ENCODE peak calls at places on chromosomes 6 and 20, in six cellular contexts. Y, E, B, S, K and X are unnamed samples.
A peak's percentile ranks its signal among the peaks of the same experiment; 100 is the strongest.

GRCh38 chr6:4253604-4254211 is 118.3 kb upstream of the ECI2 start:
- DNase-seq in Y (peak; percentile 18), E (no peak), B (no peak), S (peak; percentile 86), K (no peak), X (no peak)

GRCh38 chr6:27476090-27476489 is 3.2 kb upstream of the ZNF184 start:
- DNase-seq in Y (no peak), E (no peak), B (no peak), S (no peak), K (no peak), X (no peak)

GRCh38 chr6:17032595-17033591 is 69.0 kb upstream of the STMND1 start:
- DNase-seq in Y (no peak), E (no peak), B (peak; percentile 36), S (peak; percentile 96), K (no peak), X (no peak)

GRCh38 chr6:106974999-106975698 is 620 bp upstream of the CD24 start:
- DNase-seq in Y (peak; percentile 31), E (no peak), B (peak; percentile 29), S (peak; percentile 7), K (no peak), X (no peak)

GRCh38 chr6:11918739-11919605 is 93.1 kb upstream of the HIVEP1 start:
- DNase-seq in Y (no peak), E (no peak), B (no peak), S (no peak), K (no peak), X (no peak)

GRCh38 chr6:7604003-7604402 is 14.0 kb downstream of the SNRNP48 start:
- DNase-seq in Y (peak; percentile 37), E (no peak), B (peak; percentile 53), S (no peak), K (no peak), X (no peak)

GRCh38 chr6:1872649-1873131 is 263.0 kb downstream of the FOXC1 start:
- DNase-seq in Y (no peak), E (no peak), B (no peak), S (peak; percentile 83), K (no peak), X (no peak)

GRCh38 chr6:157834549-157834948 is 11.5 kb downstream of the SNX9 start:
- DNase-seq in Y (no peak), E (no peak), B (no peak), S (no peak), K (no peak), X (no peak)

GRCh38 chr6:55601120-55601519 is 22.1 kb upstream of the HMGCLL1 start:
- DNase-seq in Y (no peak), E (no peak), B (no peak), S (no peak), K (no peak), X (no peak)

GRCh38 chr6:116513224-116513875 is 1.9 kb downstream of the CALHM5 start:
- DNase-seq in Y (no peak), E (no peak), B (no peak), S (no peak), K (no peak), X (no peak)

GRCh38 chr20:56829788-56830385 is 200.8 kb downstream of the TFAP2C start:
- DNase-seq in Y (no peak), E (no peak), B (no peak), S (no peak), K (no peak), X (no peak)

GRCh38 chr20:23334111-23334510 is 16.5 kb upstream of the NXT1 start:
- DNase-seq in Y (no peak), E (no peak), B (no peak), S (no peak), K (no peak), X (no peak)

GRCh38 chr6:137813308-137813707 is 53.8 kb upstream of the TNFAIP3 start:
- DNase-seq in Y (no peak), E (no peak), B (no peak), S (no peak), K (no peak), X (no peak)

GRCh38 chr6:15441215-15441868 is 195.5 kb downstream of the JARID2 start:
- DNase-seq in Y (no peak), E (peak; percentile 35), B (no peak), S (peak; percentile 85), K (peak; percentile 63), X (no peak)

GRCh38 chr6:158056355-158056754 is 74.7 kb downstream of the SYNJ2 start:
- DNase-seq in Y (no peak), E (no peak), B (peak; percentile 12), S (no peak), K (no peak), X (no peak)

GRCh38 chr6:139577991-139578604 is 203.7 kb upstream of the CITED2 start:
- DNase-seq in Y (no peak), E (no peak), B (no peak), S (peak; percentile 55), K (no peak), X (no peak)

GRCh38 chr20:4130404-4131189 is 115.2 kb upstream of the RNF24 start:
- DNase-seq in Y (no peak), E (peak; percentile 40), B (no peak), S (peak; percentile 64), K (peak; percentile 90), X (no peak)

GRCh38 chr6:47007657-47008396 is 34.3 kb downstream of the ADGRF1 start:
- DNase-seq in Y (no peak), E (no peak), B (no peak), S (no peak), K (no peak), X (no peak)

GRCh38 chr20:24981282-24981681 is 11.3 kb downstream of the APMAP start:
- DNase-seq in Y (no peak), E (no peak), B (no peak), S (no peak), K (peak; percentile 3), X (no peak)

GRCh38 chr6:116229287-116229913 is 24.5 kb downstream of the TSPYL4 start:
- DNase-seq in Y (peak; percentile 80), E (no peak), B (peak; percentile 89), S (peak; percentile 96), K (peak; percentile 24), X (no peak)

GRCh38 chr6:70685494-70686180 is 18.0 kb downstream of the SMAP1 start:
- DNase-seq in Y (no peak), E (no peak), B (no peak), S (no peak), K (no peak), X (no peak)

GRCh38 chr6:139149383-139149782 is 14.5 kb downstream of the HECA start:
- DNase-seq in Y (no peak), E (no peak), B (no peak), S (peak; percentile 75), K (no peak), X (no peak)

GRCh38 chr6:151374024-151374423 is 17.3 kb downstream of the ZBTB2 start:
- DNase-seq in Y (no peak), E (no peak), B (no peak), S (peak; percentile 27), K (no peak), X (no peak)

GRCh38 chr20:2212457-2213005 is 83.3 kb upstream of the TGM3 start:
- DNase-seq in Y (no peak), E (no peak), B (no peak), S (no peak), K (no peak), X (no peak)

GRCh38 chr20:44615169-44615791 is 32.9 kb downstream of the PKIG start:
- DNase-seq in Y (peak; percentile 54), E (peak; percentile 22), B (peak; percentile 56), S (peak; percentile 48), K (peak; percentile 60), X (no peak)

GRCh38 chr20:45833883-45834796 is 541 bp downstream of the SNX21 start:
- DNase-seq in Y (peak; percentile 83), E (peak; percentile 37), B (peak; percentile 79), S (peak; percentile 75), K (no peak), X (peak; percentile 46)

DNA sequence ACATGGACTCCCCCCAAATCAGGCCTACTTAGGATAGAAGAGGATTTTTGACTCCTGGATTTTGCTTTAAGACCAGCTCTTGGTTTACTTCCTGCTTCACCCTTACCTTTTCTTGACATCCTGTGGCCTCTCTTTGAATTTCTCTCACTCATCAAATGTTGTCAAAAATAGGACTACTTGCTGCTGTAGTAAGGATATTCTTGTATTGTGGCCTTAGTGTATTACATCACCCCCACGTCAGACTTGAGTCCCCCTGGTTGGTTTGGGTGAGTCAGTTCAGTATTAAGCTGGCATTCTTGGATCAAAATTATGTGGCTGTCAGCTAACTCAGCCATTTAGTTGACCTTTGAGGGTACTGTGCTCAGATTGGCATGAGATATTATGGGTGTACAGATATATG is 1.1 kb downstream of the TPX2 start:
- DNase-seq in Y (no peak), E (no peak), B (no peak), S (peak; percentile 57), K (no peak), X (no peak)
- H3K4me3 ChIP-seq in Y (no peak overlapping the region), E (no peak overlapping the region), B (no peak overlapping the region), S (peak overlapping the region; percentile 47), K (peak overlapping the region; percentile 73), X (no peak overlapping the region)

DNA sequence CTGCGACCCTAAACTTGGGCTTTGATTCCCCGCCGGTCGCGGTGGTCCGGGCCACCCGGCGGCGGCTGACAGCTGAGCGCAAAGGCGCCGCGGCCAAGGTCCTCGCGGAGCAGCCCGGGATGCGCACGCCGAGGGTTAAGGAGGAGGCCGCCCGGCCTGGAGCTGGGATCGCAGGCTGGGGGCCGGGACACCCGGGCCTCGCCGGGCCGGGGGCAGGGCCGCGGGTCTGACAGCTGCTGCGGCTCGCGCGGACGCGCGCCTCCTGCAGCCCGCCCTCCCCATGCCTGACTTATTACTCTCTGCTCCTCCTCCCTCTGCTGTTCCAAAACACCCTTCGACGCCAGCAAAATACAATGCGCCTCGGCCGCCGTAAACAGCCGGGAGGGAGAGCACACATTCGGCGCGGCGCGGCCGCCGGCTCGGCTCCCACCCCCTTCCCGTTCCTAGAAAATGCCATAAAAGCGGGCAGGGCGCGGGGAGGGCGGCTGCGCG is 743 bp downstream of the BACH2 start:
- DNase-seq in Y (peak; percentile 64), E (peak; percentile 68), B (peak; percentile 61), S (peak; percentile 71), K (peak; percentile 56), X (peak; percentile 78)
- H3K27ac ChIP-seq in Y (peak overlapping the region; percentile 82), E (peak overlapping the region; percentile 88), B (peak overlapping the region; percentile 88), S (peak overlapping the region; percentile 62), K (peak overlapping the region; percentile 37), X (peak overlapping the region; percentile 95)

GRCh38 chr20:39835040-39835842 is 853.8 kb downstream of the MAFB start:
- DNase-seq in Y (peak; percentile 18), E (no peak), B (peak; percentile 22), S (peak; percentile 12), K (no peak), X (no peak)
- H3K9me3 ChIP-seq in Y (no peaks in the 10 kb centered on the region), E (no peaks in the 10 kb centered on the region), B (no peaks in the 10 kb centered on the region), S (no peaks in the 10 kb centered on the region), K (no peaks in the 10 kb centered on the region), X (no peaks in the 10 kb centered on the region)

DNA sequence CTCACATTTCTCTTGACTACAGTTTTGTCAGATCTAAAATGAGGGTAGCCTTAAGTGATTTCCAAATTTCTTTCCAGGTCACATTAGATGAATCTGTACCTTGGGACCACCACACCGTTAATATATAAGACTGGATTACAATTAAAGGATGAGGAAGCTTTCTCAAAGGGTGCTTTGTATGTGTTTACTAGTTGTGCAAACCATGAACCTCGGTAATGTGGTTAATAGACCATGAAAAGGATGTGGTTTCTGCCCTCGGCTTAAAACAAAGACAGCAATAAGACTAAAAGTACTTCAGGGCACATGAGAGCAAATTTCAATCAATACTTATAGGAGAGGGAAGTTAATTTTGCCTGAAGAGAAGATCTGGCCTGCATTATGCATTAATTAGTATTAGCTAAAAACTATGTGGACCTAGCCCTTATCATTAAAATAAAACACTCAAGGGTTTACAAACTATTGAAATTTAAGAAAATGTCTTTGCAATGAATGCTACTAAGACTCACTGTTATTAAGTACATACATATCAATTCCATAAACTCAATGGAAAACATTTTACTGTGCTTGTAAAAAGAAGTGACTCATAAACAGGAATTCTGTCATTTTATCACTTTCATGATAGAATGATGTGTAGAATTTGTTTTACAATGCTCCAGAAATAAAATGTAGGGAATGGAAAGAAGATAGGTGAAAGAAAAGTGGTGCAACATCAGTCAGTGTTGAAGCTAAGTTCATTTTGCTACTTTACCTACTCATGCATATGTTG is 936 bp upstream of the TMX4 start:
- DNase-seq in Y (no peak), E (no peak), B (no peak), S (peak; percentile 20), K (peak; percentile 49), X (peak; percentile 53)
- H3K4me3 ChIP-seq in Y (no peak overlapping the region), E (no peak overlapping the region), B (peak overlapping the region; percentile 97), S (no peak overlapping the region), K (peak overlapping the region; percentile 72), X (peak overlapping the region; percentile 82)